ENCODE peak calls at places on chromosomes 11 and 22, in eight cellular contexts. X, C, Z, A, H, J, F and K are unnamed samples.

GRCh38 chr22:50599816-50600454 is 658 bp upstream of the MAPK8IP2 start:
- DNase-seq in X (peak; percentile 78), C (no peak), Z (peak; percentile 34), A (peak; percentile 75), H (peak; percentile 78), J (peak; percentile 75), F (peak; percentile 69), K (peak; percentile 14)

GRCh38 chr11:61098778-61099177 is 3.5 kb upstream of the CD5 start:
- DNase-seq in X (no peak), C (no peak), Z (no peak), A (no peak), H (no peak), J (no peak), F (no peak), K (no peak)

GRCh38 chr11:123055132-123055924 is 6.6 kb downstream of the HSPA8 start:
- DNase-seq in X (no peak), C (no peak), Z (no peak), A (no peak), H (no peak), J (no peak), F (no peak), K (no peak)

GRCh38 chr11:134207538-134208239 is 16.1 kb downstream of the NCAPD3 start:
- DNase-seq in X (no peak), C (peak; percentile 22), Z (peak; percentile 44), A (peak; percentile 66), H (peak; percentile 34), J (peak; percentile 49), F (peak; percentile 76), K (peak; percentile 46)

GRCh38 chr11:19218216-19218615 is 16.4 kb upstream of the CSRP3 start:
- DNase-seq in X (no peak), C (no peak), Z (no peak), A (no peak), H (no peak), J (no peak), F (no peak), K (no peak)

GRCh38 chr11:72579816-72580647 is 94.2 kb downstream of the PDE2A start:
- DNase-seq in X (peak; percentile 46), C (peak; percentile 8), Z (no peak), A (no peak), H (no peak), J (no peak), F (no peak), K (no peak)

GRCh38 chr22:33049125-33049729 is 9.0 kb downstream of the SYN3 start:
- DNase-seq in X (peak; percentile 86), C (peak; percentile 83), Z (peak; percentile 28), A (peak; percentile 78), H (peak; percentile 84), J (peak; percentile 78), F (peak; percentile 75), K (peak; percentile 44)

GRCh38 chr22:27179161-27179560 is 521.8 kb downstream of the MIAT start:
- DNase-seq in X (no peak), C (no peak), Z (no peak), A (no peak), H (no peak), J (no peak), F (no peak), K (no peak)

GRCh38 chr11:116065986-116066385 is 561.8 kb upstream of the CADM1 start:
- DNase-seq in X (no peak), C (no peak), Z (no peak), A (no peak), H (no peak), J (no peak), F (no peak), K (no peak)

GRCh38 chr11:94882931-94883330 is 90.4 kb downstream of the CWC15 start:
- DNase-seq in X (no peak), C (no peak), Z (no peak), A (no peak), H (peak; percentile 48), J (no peak), F (no peak), K (no peak)

GRCh38 chr11:11987503-11988022 is 20.9 kb downstream of the DKK3 start:
- DNase-seq in X (no peak), C (peak; percentile 7), Z (no peak), A (peak; percentile 32), H (peak; percentile 61), J (no peak), F (no peak), K (peak; percentile 58)

GRCh38 chr22:37544955-37545702 is 15.2 kb upstream of the CDC42EP1 start:
- DNase-seq in X (peak; percentile 85), C (peak; percentile 78), Z (no peak), A (peak; percentile 89), H (peak; percentile 84), J (peak; percentile 82), F (peak; percentile 75), K (peak; percentile 78)

GRCh38 chr11:79040348-79040747 is 400.5 kb downstream of the TENM4 start:
- DNase-seq in X (no peak), C (no peak), Z (no peak), A (no peak), H (no peak), J (no peak), F (no peak), K (peak; percentile 17)

GRCh38 chr11:73239111-73239521 is 21.0 kb downstream of the P2RY2 start:
- DNase-seq in X (no peak), C (peak; percentile 11), Z (no peak), A (no peak), H (no peak), J (no peak), F (no peak), K (no peak)

GRCh38 chr11:61028135-61028729 is 56.8 kb downstream of the CD6 start:
- DNase-seq in X (no peak), C (no peak), Z (peak; percentile 35), A (peak; percentile 48), H (peak; percentile 19), J (no peak), F (peak; percentile 83), K (peak; percentile 47)